ENCODE peak calls at places on chromosomes 16 and 17, in seven cellular contexts. One of them, this sample, is unnamed. For H3K27me3, the result is how much of the 10 kb centered on the place peaks cover.

GRCh38 chr16:81703177-81704155 is 75.6 kb upstream of the PLCG2 start:
- DNase-seq in right lobe of liver: peak
- DNase-seq in thoracic aorta: no peak
- DNase-seq in iPS DF 6.9: no peak
- DNase-seq in prostate gland: no peak
- DNase-seq in MG63: peak
- DNase-seq in uterus: no peak
- DNase-seq in this sample: no peak

GRCh38 chr17:58710948-58711552 is 18.6 kb downstream of the RAD51C start:
- DNase-seq in iPS DF 6.9: peak
- DNase-seq in MG63: no peak
- DNase-seq in thoracic aorta: no peak
- DNase-seq in right lobe of liver: no peak
- DNase-seq in prostate gland: peak
- DNase-seq in uterus: peak
- DNase-seq in this sample: no peak

GRCh38 chr17:6455321-6455705 is 11.1 kb downstream of the PIMREG start:
- DNase-seq in right lobe of liver: no peak
- DNase-seq in thoracic aorta: no peak
- DNase-seq in prostate gland: no peak
- DNase-seq in MG63: no peak
- DNase-seq in uterus: no peak
- DNase-seq in iPS DF 6.9: no peak
- DNase-seq in this sample: no peak

GRCh38 chr16:27127293-27127692 is 60.6 kb downstream of the C16orf82 start:
- DNase-seq in MG63: peak
- DNase-seq in iPS DF 6.9: no peak
- DNase-seq in thoracic aorta: no peak
- DNase-seq in right lobe of liver: no peak
- DNase-seq in uterus: no peak
- DNase-seq in prostate gland: no peak
- DNase-seq in this sample: no peak

GRCh38 chr16:68481636-68482035 is 33.3 kb upstream of the SMPD3 start:
- DNase-seq in thoracic aorta: no peak
- DNase-seq in iPS DF 6.9: no peak
- DNase-seq in uterus: no peak
- DNase-seq in prostate gland: no peak
- DNase-seq in MG63: no peak
- DNase-seq in right lobe of liver: no peak
- DNase-seq in this sample: no peak

GRCh38 chr17:61397086-61397842 is 2.4 kb upstream of the TBX2 start:
- DNase-seq in prostate gland: no peak
- DNase-seq in MG63: no peak
- DNase-seq in thoracic aorta: no peak
- DNase-seq in uterus: no peak
- DNase-seq in iPS DF 6.9: no peak
- DNase-seq in right lobe of liver: no peak
- DNase-seq in this sample: no peak

GRCh38 chr16:80125677-80126076 is 415.1 kb upstream of the DYNLRB2 start:
- DNase-seq in MG63: no peak
- DNase-seq in right lobe of liver: no peak
- DNase-seq in thoracic aorta: no peak
- DNase-seq in prostate gland: no peak
- DNase-seq in iPS DF 6.9: no peak
- DNase-seq in uterus: no peak
- DNase-seq in this sample: peak

GRCh38 chr16:12900599-12901203 is 697 bp upstream of the SHISA9 start:
- DNase-seq in uterus: no peak
- DNase-seq in MG63: no peak
- DNase-seq in prostate gland: no peak
- DNase-seq in thoracic aorta: no peak
- DNase-seq in iPS DF 6.9: no peak
- DNase-seq in right lobe of liver: no peak
- DNase-seq in this sample: no peak

GRCh38 chr16:19307587-19308241 is 22.2 kb downstream of the CLEC19A start:
- DNase-seq in right lobe of liver: no peak
- DNase-seq in MG63: no peak
- DNase-seq in thoracic aorta: no peak
- DNase-seq in iPS DF 6.9: peak
- DNase-seq in prostate gland: no peak
- DNase-seq in uterus: no peak
- DNase-seq in this sample: no peak

GRCh38 chr16:30948956-30949654 is at the start of gene ORAI3:
- DNase-seq in uterus: peak
- DNase-seq in iPS DF 6.9: no peak
- DNase-seq in MG63: peak
- DNase-seq in prostate gland: peak
- DNase-seq in right lobe of liver: peak
- DNase-seq in thoracic aorta: no peak
- DNase-seq in this sample: no peak

GRCh38 chr16:68227183-68227793 is 8.6 kb downstream of the ESRP2 start:
- DNase-seq in right lobe of liver: peak
- DNase-seq in prostate gland: no peak
- DNase-seq in iPS DF 6.9: no peak
- DNase-seq in uterus: no peak
- DNase-seq in MG63: no peak
- DNase-seq in thoracic aorta: no peak
- DNase-seq in this sample: no peak

GRCh38 chr16:29745853-29746345 is at the start of gene C16orf54:
- DNase-seq in MG63: no peak
- DNase-seq in uterus: peak
- DNase-seq in iPS DF 6.9: no peak
- DNase-seq in thoracic aorta: no peak
- DNase-seq in prostate gland: no peak
- DNase-seq in right lobe of liver: peak
- DNase-seq in this sample: peak

GRCh38 chr16:1165511-1165910 is 12.6 kb downstream of the CACNA1H start:
- DNase-seq in MG63: no peak
- DNase-seq in prostate gland: no peak
- DNase-seq in right lobe of liver: no peak
- DNase-seq in thoracic aorta: no peak
- DNase-seq in uterus: no peak
- DNase-seq in iPS DF 6.9: no peak
- DNase-seq in this sample: no peak

GRCh38 chr16:25690563-25691143 is 1.1 kb upstream of the HS3ST4 start:
- DNase-seq in uterus: no peak
- DNase-seq in prostate gland: no peak
- DNase-seq in iPS DF 6.9: no peak
- DNase-seq in thoracic aorta: no peak
- DNase-seq in right lobe of liver: no peak
- DNase-seq in MG63: no peak
- DNase-seq in this sample: no peak
- H3K27me3 ChIP-seq in uterus: under half
- H3K27me3 ChIP-seq in prostate gland: under half
- H3K27me3 ChIP-seq in iPS DF 6.9: under half
- H3K27me3 ChIP-seq in thoracic aorta: under half
- H3K27me3 ChIP-seq in right lobe of liver: under half
- H3K27me3 ChIP-seq in MG63: half or more
- H3K27me3 ChIP-seq in this sample: half or more

DNA sequence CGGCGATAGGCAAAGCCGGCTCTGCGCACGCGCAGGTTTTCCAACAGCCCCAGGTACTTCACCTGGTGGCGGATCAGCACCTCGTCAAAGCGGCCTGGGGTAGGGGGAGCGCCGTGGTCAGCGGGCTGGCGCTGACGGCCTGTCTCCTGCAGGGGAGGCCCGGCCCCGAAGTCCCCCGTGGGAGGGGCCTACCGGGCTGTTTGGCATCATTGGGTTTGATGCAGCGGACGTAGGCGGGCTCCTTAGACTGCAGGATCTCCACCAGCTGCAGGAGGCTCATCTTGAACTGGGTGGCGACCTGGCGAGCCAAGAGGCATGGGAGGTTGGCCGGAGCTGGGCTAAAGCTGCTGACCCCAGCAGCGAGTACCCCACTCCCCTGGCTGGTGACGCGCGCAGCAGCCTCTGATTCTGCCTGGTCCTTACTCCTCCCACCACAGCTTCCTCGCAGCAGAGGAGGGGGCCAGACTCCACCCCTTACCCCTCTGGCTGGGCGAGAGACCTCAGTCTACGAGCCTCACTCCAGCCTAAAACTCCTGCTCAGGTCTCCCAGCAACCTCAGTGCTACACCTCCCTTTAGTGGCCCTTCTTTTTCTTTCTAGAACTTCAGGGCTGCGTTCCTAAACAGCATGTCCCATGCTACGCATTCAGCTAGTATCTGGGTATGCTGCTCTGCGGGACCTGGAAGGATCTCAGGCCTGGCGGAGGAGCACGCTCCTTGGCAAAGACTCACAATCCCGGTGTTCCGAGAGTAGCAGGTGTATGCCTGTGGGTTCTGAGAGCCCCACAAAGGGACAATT is 16.1 kb upstream of the CRK start:
- DNase-seq in thoracic aorta: no peak
- DNase-seq in iPS DF 6.9: no peak
- DNase-seq in MG63: no peak
- DNase-seq in uterus: no peak
- DNase-seq in right lobe of liver: peak
- DNase-seq in prostate gland: no peak
- DNase-seq in this sample: no peak
- H3K27me3 ChIP-seq in thoracic aorta: under half
- H3K27me3 ChIP-seq in iPS DF 6.9: under half
- H3K27me3 ChIP-seq in MG63: under half
- H3K27me3 ChIP-seq in uterus: under half
- H3K27me3 ChIP-seq in right lobe of liver: under half
- H3K27me3 ChIP-seq in prostate gland: under half
- H3K27me3 ChIP-seq in this sample: under half

GRCh38 chr17:7548585-7549400 is at the start of gene TNFSF12:
- DNase-seq in iPS DF 6.9: no peak
- DNase-seq in uterus: peak
- DNase-seq in prostate gland: peak
- DNase-seq in thoracic aorta: no peak
- DNase-seq in right lobe of liver: peak
- DNase-seq in MG63: peak
- DNase-seq in this sample: peak
- H3K27me3 ChIP-seq in iPS DF 6.9: under half
- H3K27me3 ChIP-seq in uterus: under half
- H3K27me3 ChIP-seq in prostate gland: under half
- H3K27me3 ChIP-seq in thoracic aorta: under half
- H3K27me3 ChIP-seq in right lobe of liver: under half
- H3K27me3 ChIP-seq in MG63: under half
- H3K27me3 ChIP-seq in this sample: under half

GRCh38 chr16:76487411-76488064 is 210.3 kb downstream of the CNTNAP4 start:
- DNase-seq in MG63: no peak
- DNase-seq in uterus: no peak
- DNase-seq in right lobe of liver: no peak
- DNase-seq in iPS DF 6.9: no peak
- DNase-seq in thoracic aorta: no peak
- DNase-seq in prostate gland: no peak
- DNase-seq in this sample: no peak
- H3K27me3 ChIP-seq in MG63: under half
- H3K27me3 ChIP-seq in uterus: under half
- H3K27me3 ChIP-seq in right lobe of liver: under half
- H3K27me3 ChIP-seq in iPS DF 6.9: under half
- H3K27me3 ChIP-seq in thoracic aorta: under half
- H3K27me3 ChIP-seq in prostate gland: under half
- H3K27me3 ChIP-seq in this sample: under half

GRCh38 chr17:77569846-77570564 is 388.5 kb upstream of the TNRC6C start:
- DNase-seq in right lobe of liver: no peak
- DNase-seq in prostate gland: no peak
- DNase-seq in MG63: no peak
- DNase-seq in uterus: no peak
- DNase-seq in iPS DF 6.9: no peak
- DNase-seq in thoracic aorta: no peak
- DNase-seq in this sample: no peak
- H3K27me3 ChIP-seq in right lobe of liver: under half
- H3K27me3 ChIP-seq in prostate gland: under half
- H3K27me3 ChIP-seq in MG63: under half
- H3K27me3 ChIP-seq in uterus: under half
- H3K27me3 ChIP-seq in iPS DF 6.9: under half
- H3K27me3 ChIP-seq in thoracic aorta: under half
- H3K27me3 ChIP-seq in this sample: under half

DNA sequence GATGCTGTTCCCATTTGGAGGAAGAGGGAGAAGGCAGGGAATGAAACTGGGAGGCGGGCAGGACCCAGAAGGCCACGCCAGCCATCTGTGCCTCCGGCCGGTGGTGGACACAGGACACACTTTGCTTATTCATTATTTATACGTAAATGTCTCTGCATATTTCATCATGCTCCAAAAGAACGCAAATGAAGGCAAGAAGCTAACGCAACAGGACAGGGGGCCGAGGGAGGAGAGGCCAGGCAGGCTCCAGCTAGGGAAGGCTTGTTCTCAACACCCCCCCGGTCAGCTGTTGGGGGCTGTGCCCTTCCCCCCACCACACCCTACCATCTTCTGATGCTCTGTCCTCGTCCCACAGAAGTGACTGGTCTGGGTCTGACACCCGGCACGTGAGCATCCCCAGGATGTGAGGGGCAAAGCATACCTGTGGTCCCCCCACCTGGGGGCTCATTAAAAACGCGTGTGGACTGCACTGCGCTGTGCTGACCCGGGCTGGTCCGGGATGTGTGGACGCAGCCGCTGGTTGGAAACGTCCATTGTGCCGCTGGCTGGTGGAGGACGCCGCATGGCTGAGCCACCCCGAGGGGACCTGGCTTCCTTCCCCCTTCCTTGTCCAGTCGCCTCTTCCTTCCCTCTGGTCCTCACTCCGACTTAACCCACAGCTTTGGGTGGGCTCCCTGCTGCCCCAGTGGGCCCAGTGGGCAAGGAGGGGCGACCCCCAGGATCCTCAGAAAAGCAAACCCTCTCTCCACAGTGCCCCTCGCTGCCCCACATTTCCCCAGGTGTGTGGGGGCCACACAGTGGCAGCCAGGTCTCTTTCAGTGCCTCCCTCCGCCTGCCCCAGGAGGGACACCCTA is 46.4 kb upstream of the ENPP7 start:
- DNase-seq in uterus: no peak
- DNase-seq in MG63: no peak
- DNase-seq in thoracic aorta: no peak
- DNase-seq in right lobe of liver: peak
- DNase-seq in iPS DF 6.9: no peak
- DNase-seq in prostate gland: no peak
- DNase-seq in this sample: no peak
- H3K27me3 ChIP-seq in uterus: under half
- H3K27me3 ChIP-seq in MG63: under half
- H3K27me3 ChIP-seq in thoracic aorta: under half
- H3K27me3 ChIP-seq in right lobe of liver: under half
- H3K27me3 ChIP-seq in iPS DF 6.9: under half
- H3K27me3 ChIP-seq in prostate gland: under half
- H3K27me3 ChIP-seq in this sample: half or more